ENCODE peak calls at places on chromosomes 2 and 18, in six cellular contexts. X is brain microvascular endothelial cell; Q is endothelial cell; C is stimulated activated CD8-positive, alpha-beta memory T cell treated with anti-CD3 and anti-CD28 coated beads, Interleukin-7, amount 100 ng/mL, for 24 hours; N is GM23338; O is NCI-H187. W is an unnamed sample.

GRCh38 chr2:167258712-167259111 is 370.4 kb downstream of the XIRP2 start:
- DNase-seq in Q (no peak), C (no peak), X (no peak), O (no peak), N (peak; percentile 50), W (no peak)

GRCh38 chr2:187552959-187553681 is 1.1 kb downstream of the TFPI start:
- DNase-seq in O (no peak), Q (no peak), C (no peak), N (no peak), X (peak; percentile 68), W (no peak)

GRCh38 chr2:105573910-105574655 is 170.6 kb upstream of the NCK2 start:
- DNase-seq in Q (no peak), C (no peak), N (no peak), O (no peak), X (no peak), W (peak; percentile 58)

GRCh38 chr2:138829326-138829725 is 49.1 kb upstream of the NXPH2 start:
- DNase-seq in N (peak; percentile 84), Q (peak; percentile 74), C (no peak), O (no peak), X (peak; percentile 17), W (no peak)

GRCh38 chr2:127770973-127771735 is 39.8 kb downstream of the WDR33 start:
- DNase-seq in X (peak; percentile 86), C (no peak), O (no peak), Q (no peak), N (no peak), W (no peak)

GRCh38 chr2:88654714-88655113 is 27.4 kb upstream of the EIF2AK3 start:
- DNase-seq in N (no peak), O (no peak), Q (no peak), X (peak; percentile 69), C (no peak), W (no peak)

GRCh38 chr18:57276720-57277284 is 75.6 kb upstream of the ST8SIA3 start:
- DNase-seq in Q (no peak), N (peak; percentile 9), O (no peak), C (no peak), X (no peak), W (no peak)

GRCh38 chr2:135903650-135904049 is 27.4 kb upstream of the MCM6 start:
- DNase-seq in X (no peak), N (peak; percentile 51), C (no peak), O (no peak), Q (no peak), W (no peak)

GRCh38 chr2:237830522-237830921 is 28.9 kb upstream of the RAMP1 start:
- DNase-seq in O (no peak), X (no peak), N (no peak), C (no peak), Q (no peak), W (no peak)

GRCh38 chr2:215527738-215528137 is 91.9 kb upstream of the FN1 start:
- DNase-seq in C (no peak), X (peak; percentile 57), Q (no peak), N (no peak), O (no peak), W (no peak)

GRCh38 chr2:241867776-241868420 is 1.6 kb upstream of the RTP5 start:
- DNase-seq in N (no peak), X (no peak), Q (no peak), C (no peak), O (no peak), W (no peak)

GRCh38 chr18:21012308-21012707 is 99.3 kb downstream of the ROCK1 start:
- DNase-seq in Q (no peak), X (no peak), O (no peak), C (no peak), N (no peak), W (no peak)

GRCh38 chr2:16948073-16948472 is 282.4 kb upstream of the CYRIA start:
- DNase-seq in N (no peak), O (peak; percentile 38), X (no peak), Q (no peak), C (no peak), W (no peak)

GRCh38 chr2:74984947-74985637 is 26.6 kb downstream of the POLE4 start:
- DNase-seq in Q (no peak), X (no peak), C (no peak), O (no peak), N (peak; percentile 36), W (no peak)

GRCh38 chr2:160076239-160076638 is 13.8 kb upstream of the PLA2R1 start:
- DNase-seq in C (no peak), Q (no peak), O (no peak), N (no peak), X (no peak), W (no peak)

GRCh38 chr2:152335851-152336102 is 803 bp downstream of the FMNL2 start:
- DNase-seq in N (no peak), C (no peak), O (no peak), X (no peak), Q (no peak), W (no peak)

GRCh38 chr18:9712606-9713005 is 4.5 kb downstream of the RAB31 start:
- DNase-seq in O (no peak), C (no peak), Q (no peak), N (no peak), X (no peak), W (no peak)

GRCh38 chr18:457120-457519 is 43.4 kb downstream of the COLEC12 start:
- DNase-seq in X (peak; percentile 66), N (no peak), Q (peak; percentile 41), O (no peak), C (no peak), W (no peak)

GRCh38 chr2:72084584-72084976 is 63.1 kb downstream of the CYP26B1 start:
- DNase-seq in O (no peak), Q (no peak), C (no peak), N (no peak), X (peak; percentile 25), W (no peak)

GRCh38 chr2:65537651-65538385 is 105.4 kb upstream of the SPRED2 start:
- DNase-seq in N (no peak), C (no peak), X (peak; percentile 17), O (no peak), Q (no peak), W (no peak)

GRCh38 chr2:127680706-127681287 is 5.5 kb upstream of the LIMS2 start:
- DNase-seq in O (no peak), Q (no peak), C (no peak), X (no peak), N (no peak), W (no peak)

GRCh38 chr2:231530099-231531085 is at the start of gene NMUR1:
- DNase-seq in N (peak; percentile 80), O (no peak), C (peak; percentile 44), Q (peak; percentile 73), X (no peak), W (no peak)

GRCh38 chr2:238695538-238695937 is 152.3 kb upstream of the TWIST2 start:
- DNase-seq in Q (no peak), N (no peak), O (no peak), X (no peak), C (no peak), W (no peak)